ENCODE peak calls at places on chromosomes 1 and 21, in seven cellular contexts. K is H1, D is H7, W is cardiac fibroblast, R is astrocyte, Z is mammary epithelial cell, S is astrocyte of the spinal cord. M is an unnamed sample.

GRCh38 chr1:12515234-12515633 is 102.8 kb downstream of the DHRS3 start:
- DNase-seq in S (no peak), D (no peak), K (no peak), Z (no peak), R (no peak), W (no peak), M (no peak)

GRCh38 chr1:10338047-10338446 is 60.8 kb upstream of the PGD start:
- DNase-seq in S (peak), W (peak), R (peak), D (peak), K (peak), Z (no peak), M (peak)

GRCh38 chr1:35715568-35716002 is 3.1 kb downstream of the C1orf216 start:
- DNase-seq in Z (peak), W (peak), R (peak), S (peak), K (peak), D (peak), M (peak)

GRCh38 chr1:160401972-160402795 is 1.8 kb downstream of the VANGL2 start:
- DNase-seq in W (no peak), R (no peak), D (no peak), Z (no peak), K (no peak), S (no peak), M (peak)

GRCh38 chr1:38046884-38047602 is 450 bp upstream of the POU3F1 start:
- DNase-seq in S (peak), W (peak), D (peak), Z (peak), R (peak), K (peak), M (peak)

GRCh38 chr1:205484985-205485967 is 19.2 kb upstream of the CDK18 start:
- DNase-seq in K (peak), Z (peak), D (peak), W (peak), S (peak), R (peak), M (peak)

GRCh38 chr1:231192620-231193163 is 30.8 kb downstream of the TRIM67 start:
- DNase-seq in S (peak), D (no peak), K (no peak), Z (no peak), W (peak), R (peak), M (peak)

GRCh38 chr1:70745199-70745598 is 302.4 kb downstream of the PTGER3 start:
- DNase-seq in D (peak), Z (no peak), S (no peak), R (no peak), W (no peak), K (no peak), M (peak)

GRCh38 chr1:58545591-58546519 is 671 bp downstream of the OMA1 start:
- DNase-seq in K (peak), D (peak), S (peak), W (peak), R (peak), Z (peak), M (peak)

GRCh38 chr1:37726746-37727145 is 34.4 kb downstream of the CDCA8 start:
- DNase-seq in R (no peak), W (no peak), K (no peak), S (no peak), D (peak), Z (no peak), M (no peak)

GRCh38 chr1:31239653-31240241 is at the start of gene NKAIN1:
- DNase-seq in S (no peak), R (peak), K (peak), Z (peak), W (peak), D (peak), M (peak)

GRCh38 chr1:31148409-31148808 is 82.9 kb upstream of the PUM1 start:
- DNase-seq in D (no peak), R (no peak), Z (no peak), W (no peak), S (no peak), K (no peak), M (no peak)

GRCh38 chr1:115261511-115261910 is 76.5 kb downstream of the NGF start:
- DNase-seq in D (no peak), W (no peak), Z (no peak), R (no peak), S (no peak), K (no peak), M (no peak)

GRCh38 chr1:218985424-218985823 is 188.3 kb upstream of the LYPLAL1 start:
- DNase-seq in W (no peak), Z (no peak), R (no peak), S (no peak), D (no peak), K (no peak), M (no peak)

GRCh38 chr1:155463865-155464264 is 98.7 kb downstream of the ASH1L start:
- DNase-seq in K (no peak), D (no peak), R (peak), S (peak), Z (peak), W (peak), M (peak)

GRCh38 chr1:67018574-67018973 is 35.4 kb downstream of the SLC35D1 start:
- DNase-seq in K (no peak), D (no peak), Z (no peak), R (no peak), S (no peak), W (no peak), M (no peak)

GRCh38 chr1:234726359-234726836 is 116.4 kb upstream of the IRF2BP2 start:
- DNase-seq in W (no peak), Z (peak), D (peak), S (no peak), K (no peak), R (no peak), M (no peak)

GRCh38 chr1:21338568-21339401 is 48.5 kb upstream of the ECE1 start:
- DNase-seq in S (peak), R (peak), D (no peak), W (peak), Z (no peak), K (no peak), M (peak)

GRCh38 chr1:229860926-229861325 is 206.1 kb upstream of the GALNT2 start:
- DNase-seq in S (no peak), W (no peak), D (no peak), Z (no peak), K (no peak), R (no peak), M (no peak)

DNA sequence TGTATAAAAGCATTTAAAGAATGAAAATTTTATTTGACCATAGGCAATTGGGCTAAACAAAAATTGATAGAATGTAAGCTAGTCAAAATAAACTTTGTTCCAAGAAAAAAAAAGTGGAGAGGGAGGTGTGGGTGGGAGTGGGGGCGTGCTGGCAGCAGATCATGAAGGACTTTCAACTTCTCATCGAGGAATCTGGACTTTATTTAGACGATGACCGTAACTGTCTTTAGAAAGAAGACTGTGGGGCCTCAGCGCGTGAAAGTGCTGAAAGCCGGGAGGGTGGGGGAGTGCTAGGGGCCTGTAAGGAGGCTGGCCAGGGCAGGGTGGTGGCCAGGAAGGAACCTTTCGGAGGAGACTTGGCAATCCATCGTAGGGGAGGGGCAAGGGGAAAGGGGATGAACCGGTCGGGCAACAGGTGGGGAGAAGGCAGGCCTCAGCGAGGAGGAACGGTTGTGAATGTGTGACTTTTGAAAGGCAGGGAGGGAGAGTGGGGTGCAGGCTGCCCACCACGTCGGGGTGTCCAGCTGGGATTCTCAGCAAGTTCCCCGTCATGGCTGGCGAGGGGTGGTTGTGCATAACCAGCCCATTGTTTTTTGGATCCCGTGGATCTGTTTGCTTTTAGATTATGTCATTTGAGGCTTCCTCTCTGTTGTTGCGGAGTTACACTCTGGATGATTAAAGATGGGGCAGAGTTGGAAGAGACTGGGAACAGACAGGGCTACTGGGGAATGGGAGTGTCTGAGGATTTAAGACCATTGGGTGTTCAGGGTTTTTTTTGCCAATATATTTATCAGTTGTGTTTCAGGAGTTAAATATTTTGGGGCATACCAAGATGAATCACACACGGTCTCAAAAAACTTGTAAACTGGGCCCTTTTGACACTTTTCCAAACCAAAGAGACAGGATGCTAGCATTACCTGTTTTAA is 35.5 kb downstream of the HUNK start:
- DNase-seq in D (peak), W (no peak), Z (no peak), R (peak), S (peak), K (peak), M (no peak)
- H3K4me3 ChIP-seq in D (no peak), W (no peak), Z (no peak), R (no peak), S (no peak), K (peak), M (no peak)

DNA sequence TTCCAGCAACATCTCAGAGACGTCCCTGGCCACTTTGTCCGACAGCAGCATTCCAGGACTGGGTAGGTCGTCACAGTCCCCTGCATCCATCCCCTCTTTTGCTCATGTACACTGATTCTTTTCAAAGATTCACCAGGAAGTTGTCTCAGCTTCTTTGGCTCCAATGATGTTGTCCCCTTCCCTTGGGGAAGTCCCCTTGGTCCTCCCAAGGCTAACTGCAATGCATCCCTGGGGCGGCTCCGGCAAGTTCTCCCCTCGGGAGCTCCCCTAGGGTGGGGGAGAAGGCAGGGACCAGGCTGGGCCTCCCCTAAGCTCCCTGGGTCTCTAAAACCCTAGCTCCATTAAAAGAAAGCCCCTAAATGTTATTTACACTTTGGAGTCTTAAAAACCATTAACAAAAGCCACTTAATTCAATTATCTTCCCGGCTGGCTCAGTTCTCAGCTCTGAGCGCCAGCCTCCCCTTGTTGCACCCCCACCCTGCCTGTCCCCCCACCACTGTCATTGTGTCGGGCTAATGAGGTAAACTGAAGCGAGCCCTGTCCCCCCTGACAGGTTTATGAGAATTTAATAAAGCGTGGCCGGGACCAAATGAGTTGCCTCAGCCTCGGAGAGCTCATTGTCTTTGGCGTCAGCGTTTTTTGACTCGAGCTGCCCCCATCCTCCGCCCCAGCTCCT is 25.3 kb downstream of the KNCN start:
- DNase-seq in D (peak), S (no peak), W (no peak), K (no peak), Z (no peak), R (no peak), M (no peak)
- H3K4me3 ChIP-seq in D (no peak), S (no peak), W (no peak), K (no peak), Z (no peak), R (no peak), M (no peak)

GRCh38 chr1:227887697-227888403 is 59.9 kb downstream of the WNT9A start:
- DNase-seq in D (peak), W (peak), K (peak), Z (no peak), R (no peak), S (peak), M (peak)
- H3K4me3 ChIP-seq in D (peak), W (peak), K (peak), Z (no peak), R (peak), S (peak), M (no peak)

GRCh38 chr21:26683996-26684395 is 110.9 kb upstream of the CYYR1 start:
- DNase-seq in D (no peak), S (no peak), K (no peak), W (no peak), Z (no peak), R (no peak), M (no peak)
- H3K4me3 ChIP-seq in D (no peak), S (no peak), K (no peak), W (no peak), Z (no peak), R (no peak), M (no peak)

DNA sequence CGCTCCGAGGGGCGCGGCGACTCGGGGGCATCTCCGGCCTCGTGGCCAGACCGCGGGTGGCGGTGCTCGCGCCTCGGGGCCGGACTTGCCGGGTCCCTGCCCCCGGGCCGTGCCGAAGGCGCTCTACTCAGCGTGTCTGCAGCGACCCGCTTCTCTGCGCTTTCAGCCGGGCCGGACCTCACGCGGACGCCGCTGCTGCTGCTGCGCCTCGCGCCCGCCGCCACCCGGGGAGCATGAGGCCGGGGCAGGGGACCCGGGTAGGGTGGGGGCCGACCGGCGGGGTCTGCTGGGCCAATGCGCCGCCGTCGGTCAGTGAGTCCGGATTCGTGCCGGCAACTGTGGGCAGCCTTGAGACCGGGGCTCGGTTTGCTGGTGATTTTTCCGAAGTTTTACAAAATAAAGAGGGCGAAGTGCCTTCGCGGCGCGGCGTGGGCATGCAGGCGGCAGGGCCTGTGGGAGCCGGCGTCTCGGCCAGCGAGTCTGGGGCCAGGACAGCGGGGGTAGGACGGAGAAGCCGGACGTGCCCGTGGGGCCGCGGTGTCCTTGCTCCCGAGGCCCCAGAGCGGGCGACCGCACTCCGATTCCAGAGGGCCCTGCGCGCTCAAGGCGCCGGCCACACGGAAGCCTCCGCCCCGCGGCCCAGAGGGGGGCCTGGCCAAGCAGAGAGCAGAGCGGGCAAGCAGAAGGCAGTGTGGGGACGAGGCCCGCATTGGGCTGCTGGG is 749 bp downstream of the FAM163A start:
- DNase-seq in W (no peak), Z (no peak), D (peak), S (no peak), K (peak), R (no peak), M (no peak)
- H3K4me3 ChIP-seq in W (no peak), Z (no peak), D (peak), S (no peak), K (peak), R (no peak), M (no peak)

DNA sequence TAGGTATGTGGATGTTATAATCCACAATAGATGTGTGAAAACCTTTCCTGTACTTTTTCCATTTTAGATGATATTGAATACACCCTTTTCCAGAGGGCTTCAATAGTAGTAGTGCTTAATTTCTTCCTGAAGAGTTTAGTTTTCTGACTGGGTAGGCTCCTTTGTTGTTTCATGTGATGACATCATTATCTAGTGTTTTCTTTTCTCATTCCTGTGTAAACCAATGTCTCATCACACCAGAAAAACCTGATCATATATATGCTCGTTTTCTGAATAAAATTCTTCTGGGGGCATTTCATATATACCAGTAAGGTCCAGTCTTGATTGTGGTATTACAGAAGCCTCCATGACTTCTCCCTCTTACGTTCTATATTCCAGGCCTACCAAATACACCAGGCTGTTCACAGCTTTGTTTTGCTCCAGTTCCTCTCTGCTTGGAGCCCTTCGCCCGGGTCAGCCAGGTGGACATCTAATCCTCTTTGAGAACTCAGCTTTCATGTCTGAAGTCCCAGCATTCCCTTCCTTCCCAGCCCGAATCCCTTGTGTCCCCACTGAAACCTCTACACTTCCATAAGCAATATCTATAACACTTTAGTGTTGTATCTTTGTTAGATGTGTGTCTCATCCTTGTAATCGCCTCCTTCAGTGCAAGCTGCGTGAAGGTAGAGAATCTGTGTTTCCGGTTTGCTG is 1.8 kb downstream of the RNF11 start:
- DNase-seq in W (no peak), R (peak), K (no peak), D (no peak), S (peak), Z (peak), M (no peak)
- H3K4me3 ChIP-seq in W (peak), R (peak), K (peak), D (peak), S (peak), Z (peak), M (peak)

GRCh38 chr21:15498455-15498854 is 231.3 kb upstream of the USP25 start:
- DNase-seq in Z (peak), K (no peak), S (no peak), D (no peak), W (no peak), R (no peak), M (no peak)
- H3K4me3 ChIP-seq in Z (no peak), K (no peak), S (no peak), D (no peak), W (no peak), R (no peak), M (no peak)

GRCh38 chr1:91736146-91736998 is 149.6 kb downstream of the TGFBR3 start:
- DNase-seq in Z (no peak), W (peak), K (no peak), D (no peak), S (peak), R (peak), M (no peak)
- H3K4me3 ChIP-seq in Z (no peak), W (no peak), K (no peak), D (no peak), S (no peak), R (peak), M (no peak)